ENCODE peak calls at places on chromosomes 6 and 20, in eight cellular contexts. One of them, this sample, is unnamed.

GRCh38 chr6:28258877-28259777 is at the start of gene NKAPL:
- DNase-seq in lung: peak; percentile 73
- DNase-seq in neural crest cell: no peak
- DNase-seq in fibroblast of the aortic adventitia: peak; percentile 67
- DNase-seq in heart left ventricle: peak; percentile 88
- DNase-seq in stomach: peak; percentile 65
- DNase-seq in Calu3: no peak
- DNase-seq in K562: no peak
- DNase-seq in this sample: no peak

GRCh38 chr6:22727709-22728108 is 158.3 kb downstream of the HDGFL1 start:
- DNase-seq in Calu3: no peak
- DNase-seq in heart left ventricle: no peak
- DNase-seq in stomach: no peak
- DNase-seq in fibroblast of the aortic adventitia: no peak
- DNase-seq in K562: no peak
- DNase-seq in neural crest cell: no peak
- DNase-seq in lung: no peak
- DNase-seq in this sample: no peak

GRCh38 chr6:74705451-74705850 is 500.4 kb downstream of the COL12A1 start:
- DNase-seq in lung: no peak
- DNase-seq in heart left ventricle: no peak
- DNase-seq in K562: no peak
- DNase-seq in fibroblast of the aortic adventitia: no peak
- DNase-seq in Calu3: no peak
- DNase-seq in stomach: no peak
- DNase-seq in neural crest cell: no peak
- DNase-seq in this sample: no peak

GRCh38 chr6:13278991-13279390 is 49.3 kb downstream of the TBC1D7 start:
- DNase-seq in K562: no peak
- DNase-seq in heart left ventricle: no peak
- DNase-seq in stomach: no peak
- DNase-seq in lung: no peak
- DNase-seq in Calu3: no peak
- DNase-seq in fibroblast of the aortic adventitia: peak; percentile 46
- DNase-seq in neural crest cell: no peak
- DNase-seq in this sample: no peak

GRCh38 chr20:4661191-4661590 is 60.5 kb upstream of the PRND start:
- DNase-seq in stomach: no peak
- DNase-seq in neural crest cell: no peak
- DNase-seq in Calu3: no peak
- DNase-seq in heart left ventricle: no peak
- DNase-seq in lung: no peak
- DNase-seq in K562: peak; percentile 46
- DNase-seq in fibroblast of the aortic adventitia: no peak
- DNase-seq in this sample: no peak

GRCh38 chr6:169212436-169212835 is 41.2 kb downstream of the THBS2 start:
- DNase-seq in fibroblast of the aortic adventitia: no peak
- DNase-seq in heart left ventricle: no peak
- DNase-seq in Calu3: no peak
- DNase-seq in K562: peak; percentile 20
- DNase-seq in neural crest cell: no peak
- DNase-seq in lung: no peak
- DNase-seq in stomach: no peak
- DNase-seq in this sample: no peak

GRCh38 chr20:52041966-52042365 is 149.6 kb downstream of the ZFP64 start:
- DNase-seq in K562: no peak
- DNase-seq in stomach: no peak
- DNase-seq in heart left ventricle: no peak
- DNase-seq in Calu3: no peak
- DNase-seq in lung: no peak
- DNase-seq in neural crest cell: no peak
- DNase-seq in fibroblast of the aortic adventitia: no peak
- DNase-seq in this sample: no peak

GRCh38 chr6:2999005-2999620 is 581 bp upstream of the NQO2 start:
- DNase-seq in lung: peak; percentile 62
- DNase-seq in fibroblast of the aortic adventitia: peak; percentile 66
- DNase-seq in K562: no peak
- DNase-seq in heart left ventricle: no peak
- DNase-seq in stomach: peak; percentile 67
- DNase-seq in neural crest cell: no peak
- DNase-seq in Calu3: no peak
- DNase-seq in this sample: no peak

GRCh38 chr20:12699374-12700228 is 309.2 kb upstream of the SPTLC3 start:
- DNase-seq in lung: no peak
- DNase-seq in K562: no peak
- DNase-seq in stomach: no peak
- DNase-seq in fibroblast of the aortic adventitia: no peak
- DNase-seq in heart left ventricle: no peak
- DNase-seq in Calu3: no peak
- DNase-seq in neural crest cell: no peak
- DNase-seq in this sample: no peak

GRCh38 chr20:8808180-8808535 is 260.7 kb upstream of the PLCB4 start:
- DNase-seq in neural crest cell: no peak
- DNase-seq in K562: no peak
- DNase-seq in heart left ventricle: no peak
- DNase-seq in Calu3: no peak
- DNase-seq in stomach: peak; percentile 54
- DNase-seq in fibroblast of the aortic adventitia: no peak
- DNase-seq in lung: no peak
- DNase-seq in this sample: no peak

GRCh38 chr6:166619912-166620311 is 7.1 kb downstream of the RPS6KA2 start:
- DNase-seq in heart left ventricle: no peak
- DNase-seq in lung: peak; percentile 75
- DNase-seq in stomach: peak; percentile 38
- DNase-seq in fibroblast of the aortic adventitia: peak; percentile 100
- DNase-seq in neural crest cell: no peak
- DNase-seq in K562: no peak
- DNase-seq in Calu3: peak; percentile 43
- DNase-seq in this sample: no peak

GRCh38 chr6:133891814-133892443 is 3.0 kb downstream of the TCF21 start:
- DNase-seq in heart left ventricle: no peak
- DNase-seq in K562: no peak
- DNase-seq in neural crest cell: no peak
- DNase-seq in Calu3: no peak
- DNase-seq in stomach: no peak
- DNase-seq in fibroblast of the aortic adventitia: peak; percentile 16
- DNase-seq in lung: no peak
- DNase-seq in this sample: no peak

GRCh38 chr6:163955752-163956151 is 541.2 kb downstream of the QKI start:
- DNase-seq in Calu3: no peak
- DNase-seq in fibroblast of the aortic adventitia: no peak
- DNase-seq in heart left ventricle: no peak
- DNase-seq in lung: no peak
- DNase-seq in K562: no peak
- DNase-seq in neural crest cell: no peak
- DNase-seq in stomach: no peak
- DNase-seq in this sample: no peak

GRCh38 chr6:34489229-34489805 is 23.4 kb downstream of the PACSIN1 start:
- DNase-seq in K562: no peak
- DNase-seq in Calu3: no peak
- DNase-seq in stomach: no peak
- DNase-seq in heart left ventricle: no peak
- DNase-seq in lung: no peak
- DNase-seq in fibroblast of the aortic adventitia: no peak
- DNase-seq in neural crest cell: no peak
- DNase-seq in this sample: no peak

GRCh38 chr6:20092071-20092566 is 120.2 kb downstream of the MBOAT1 start:
- DNase-seq in K562: peak; percentile 69
- DNase-seq in fibroblast of the aortic adventitia: peak; percentile 67
- DNase-seq in neural crest cell: no peak
- DNase-seq in heart left ventricle: no peak
- DNase-seq in Calu3: peak; percentile 34
- DNase-seq in stomach: no peak
- DNase-seq in lung: no peak
- DNase-seq in this sample: no peak

GRCh38 chr20:47440857-47441773 is 60.6 kb upstream of the NCOA3 start:
- DNase-seq in heart left ventricle: no peak
- DNase-seq in K562: no peak
- DNase-seq in fibroblast of the aortic adventitia: peak; percentile 68
- DNase-seq in lung: no peak
- DNase-seq in neural crest cell: no peak
- DNase-seq in Calu3: no peak
- DNase-seq in stomach: no peak
- DNase-seq in this sample: no peak

GRCh38 chr6:45586216-45587171 is 208.8 kb upstream of the SUPT3H start:
- DNase-seq in stomach: no peak
- DNase-seq in heart left ventricle: no peak
- DNase-seq in K562: peak; percentile 5
- DNase-seq in lung: peak; percentile 22
- DNase-seq in neural crest cell: no peak
- DNase-seq in fibroblast of the aortic adventitia: no peak
- DNase-seq in Calu3: no peak
- DNase-seq in this sample: no peak

GRCh38 chr6:27368202-27368601 is 20.4 kb upstream of the ZNF391 start:
- DNase-seq in heart left ventricle: no peak
- DNase-seq in stomach: no peak
- DNase-seq in Calu3: no peak
- DNase-seq in fibroblast of the aortic adventitia: no peak
- DNase-seq in lung: no peak
- DNase-seq in K562: no peak
- DNase-seq in neural crest cell: no peak
- DNase-seq in this sample: no peak

GRCh38 chr6:81067057-81067456 is 685.4 kb downstream of the TENT5A start:
- DNase-seq in stomach: no peak
- DNase-seq in lung: no peak
- DNase-seq in K562: no peak
- DNase-seq in heart left ventricle: no peak
- DNase-seq in Calu3: no peak
- DNase-seq in neural crest cell: no peak
- DNase-seq in fibroblast of the aortic adventitia: no peak
- DNase-seq in this sample: no peak

GRCh38 chr6:154234019-154234772 is 122.4 kb downstream of the IPCEF1 start:
- DNase-seq in Calu3: no peak
- DNase-seq in heart left ventricle: no peak
- DNase-seq in stomach: no peak
- DNase-seq in K562: no peak
- DNase-seq in neural crest cell: no peak
- DNase-seq in fibroblast of the aortic adventitia: no peak
- DNase-seq in lung: no peak
- DNase-seq in this sample: no peak

DNA sequence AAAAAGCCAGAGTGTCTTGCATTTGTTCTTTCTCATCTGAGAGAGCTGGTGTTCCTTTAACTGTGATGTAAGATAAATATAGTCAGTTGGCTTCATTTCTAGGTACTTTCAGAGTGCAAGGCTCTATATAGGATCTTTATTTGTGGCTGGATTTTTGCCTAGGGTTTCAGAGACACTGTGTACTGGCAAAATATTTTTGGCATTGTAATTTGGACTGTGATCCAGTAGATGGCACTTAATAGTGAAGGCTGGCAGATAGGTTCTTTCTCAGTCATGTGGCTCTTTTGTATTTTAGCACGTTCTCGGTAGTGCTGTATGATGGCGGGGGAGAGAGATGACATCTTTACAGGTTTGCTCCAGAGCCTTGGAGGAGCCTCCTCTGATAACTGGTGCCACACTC is 26.8 kb upstream of the SLC35B3 start:
- DNase-seq in stomach: no peak
- DNase-seq in lung: no peak
- DNase-seq in Calu3: no peak
- DNase-seq in K562: no peak
- DNase-seq in neural crest cell: no peak
- DNase-seq in heart left ventricle: no peak
- DNase-seq in fibroblast of the aortic adventitia: no peak
- DNase-seq in this sample: no peak
- TF ChIP-seq CTCF in stomach: no peak
- TF ChIP-seq CTCF in lung: no peak
- TF ChIP-seq CTCF in Calu3: no peak
- TF ChIP-seq CTCF in K562: no peak
- TF ChIP-seq CTCF in neural crest cell: no peak
- TF ChIP-seq CTCF in heart left ventricle: no peak
- TF ChIP-seq CTCF in fibroblast of the aortic adventitia: no peak
- TF ChIP-seq CTCF in this sample: no peak

DNA sequence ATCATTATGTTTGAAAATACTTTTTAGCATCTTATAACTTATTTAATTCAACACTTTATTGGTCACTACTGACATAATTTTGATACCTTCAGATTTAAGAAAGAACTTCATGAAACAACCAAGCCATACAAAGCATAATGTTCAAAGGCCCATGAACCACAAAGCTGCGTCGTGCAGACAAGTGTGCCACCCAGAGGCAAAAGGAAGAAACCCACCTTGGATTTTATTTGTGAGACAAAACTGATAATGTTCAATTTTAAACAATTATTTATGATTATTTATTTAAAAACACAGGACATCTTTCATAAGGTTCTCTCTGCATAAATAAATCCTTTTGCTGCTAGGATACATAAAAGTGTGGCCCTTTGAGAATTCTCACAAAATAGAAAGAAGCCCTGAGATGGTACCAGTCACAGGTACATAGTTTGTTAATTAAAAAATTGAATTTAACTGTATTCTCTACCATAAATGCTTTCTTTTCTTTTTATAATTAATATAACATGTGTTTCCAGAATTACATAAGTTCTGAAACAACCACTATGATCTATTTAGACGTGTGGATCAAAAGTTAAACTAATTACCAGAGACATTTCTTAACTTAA is 143.7 kb downstream of the RALGAPA2 start:
- DNase-seq in stomach: no peak
- DNase-seq in Calu3: peak; percentile 1
- DNase-seq in fibroblast of the aortic adventitia: peak; percentile 68
- DNase-seq in heart left ventricle: no peak
- DNase-seq in neural crest cell: peak; percentile 28
- DNase-seq in K562: peak; percentile 20
- DNase-seq in lung: no peak
- DNase-seq in this sample: no peak
- TF ChIP-seq CTCF in stomach: peak; percentile 44
- TF ChIP-seq CTCF in Calu3: no peak
- TF ChIP-seq CTCF in fibroblast of the aortic adventitia: peak; percentile 76
- TF ChIP-seq CTCF in heart left ventricle: peak; percentile 69
- TF ChIP-seq CTCF in neural crest cell: peak; percentile 94
- TF ChIP-seq CTCF in K562: peak; percentile 78
- TF ChIP-seq CTCF in lung: peak; percentile 43
- TF ChIP-seq CTCF in this sample: peak; percentile 95

GRCh38 chr6:53134601-53135235 is 13.9 kb downstream of the GCM1 start:
- DNase-seq in fibroblast of the aortic adventitia: no peak
- DNase-seq in Calu3: no peak
- DNase-seq in stomach: no peak
- DNase-seq in lung: no peak
- DNase-seq in K562: peak; percentile 49
- DNase-seq in neural crest cell: no peak
- DNase-seq in heart left ventricle: no peak
- DNase-seq in this sample: no peak
- TF ChIP-seq CTCF in fibroblast of the aortic adventitia: no peak
- TF ChIP-seq CTCF in Calu3: no peak
- TF ChIP-seq CTCF in stomach: no peak
- TF ChIP-seq CTCF in lung: no peak
- TF ChIP-seq CTCF in K562: no peak
- TF ChIP-seq CTCF in neural crest cell: no peak
- TF ChIP-seq CTCF in heart left ventricle: no peak
- TF ChIP-seq CTCF in this sample: no peak

DNA sequence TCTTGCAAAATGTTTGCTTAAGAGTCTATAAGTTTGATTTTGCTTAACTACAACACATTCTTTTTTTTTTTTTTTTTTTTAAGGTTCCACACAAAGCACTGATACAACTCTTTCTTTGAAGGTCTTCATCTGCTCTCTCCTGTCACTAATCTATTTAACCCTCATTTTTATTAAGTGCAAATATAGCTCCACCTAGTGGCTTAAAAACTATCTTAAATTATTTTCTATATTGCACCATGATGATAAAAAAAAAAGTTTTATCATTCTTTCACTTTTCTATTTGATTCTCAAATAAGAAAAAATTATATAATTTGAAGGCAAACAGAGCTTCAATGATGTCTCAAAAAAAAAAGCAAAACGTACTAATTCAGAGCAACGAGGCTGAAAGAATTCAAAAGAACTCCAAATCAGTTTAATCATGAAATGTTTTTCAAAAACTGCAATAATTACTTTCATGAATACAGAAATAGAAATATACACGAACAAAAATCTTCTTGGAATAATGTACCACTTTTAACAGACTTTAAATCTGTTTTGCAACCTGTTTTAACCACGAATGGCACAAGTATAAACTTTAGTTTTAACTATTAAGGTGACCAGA is 12.8 kb downstream of the ESF1 start:
- DNase-seq in neural crest cell: no peak
- DNase-seq in lung: no peak
- DNase-seq in heart left ventricle: no peak
- DNase-seq in K562: no peak
- DNase-seq in Calu3: no peak
- DNase-seq in fibroblast of the aortic adventitia: peak; percentile 44
- DNase-seq in stomach: no peak
- DNase-seq in this sample: no peak
- TF ChIP-seq CTCF in neural crest cell: peak; percentile 70
- TF ChIP-seq CTCF in lung: no peak
- TF ChIP-seq CTCF in heart left ventricle: peak; percentile 71
- TF ChIP-seq CTCF in K562: peak; percentile 46
- TF ChIP-seq CTCF in Calu3: no peak
- TF ChIP-seq CTCF in fibroblast of the aortic adventitia: peak; percentile 37
- TF ChIP-seq CTCF in stomach: no peak
- TF ChIP-seq CTCF in this sample: peak; percentile 82